ENCODE peak calls at places on chromosomes 2 and 18, in four cellular contexts. Z is body of pancreas, W is upper lobe of left lung, D is left colon. F is an unnamed sample.
A peak's percentile ranks its signal among the peaks of the same experiment; 100 is the strongest.

GRCh38 chr2:3585239-3586109 is 9.4 kb upstream of the COLEC11 start:
- ATAC-seq in W (peak; percentile 89), D (peak; percentile 58), Z (peak; percentile 75), F (peak; percentile 53)

GRCh38 chr2:15758779-15759343 is 167.2 kb downstream of the DDX1 start:
- ATAC-seq in Z (no peak), D (no peak), W (no peak), F (no peak)

GRCh38 chr2:28750316-28751101 is 1.1 kb upstream of the PPP1CB start:
- ATAC-seq in D (no peak), Z (peak; percentile 2), W (no peak), F (no peak)

GRCh38 chr2:138502253-138503086 is 900 bp downstream of the SPOPL start:
- ATAC-seq in Z (peak; percentile 22), W (peak; percentile 29), D (peak; percentile 33), F (peak; percentile 27)

GRCh38 chr2:178514664-178515063 is 34.4 kb downstream of the PLEKHA3 start:
- ATAC-seq in D (no peak), W (no peak), Z (no peak), F (no peak)

GRCh38 chr2:160241251-160242137 is 41.4 kb upstream of the ITGB6 start:
- ATAC-seq in D (peak; percentile 97), Z (peak; percentile 86), W (peak; percentile 90), F (peak; percentile 83)

GRCh38 chr18:51236225-51236624 is 38.7 kb upstream of the MEX3C start:
- ATAC-seq in W (no peak), Z (peak; percentile 33), D (no peak), F (peak; percentile 82)

GRCh38 chr2:60466161-60466702 is 87.2 kb downstream of the BCL11A start:
- ATAC-seq in D (no peak), W (no peak), Z (no peak), F (peak; percentile 95)

GRCh38 chr18:77133051-77133919 is 702 bp upstream of the MBP start:
- ATAC-seq in Z (peak; percentile 65), W (peak; percentile 7), D (peak; percentile 51), F (peak; percentile 14)

GRCh38 chr2:27799646-27800010 is 28.1 kb downstream of the MRPL33 start:
- ATAC-seq in W (peak; percentile 67), D (no peak), Z (no peak), F (no peak)

GRCh38 chr2:161131074-161131680 is 29.1 kb upstream of the TANK start:
- ATAC-seq in Z (no peak), W (no peak), D (peak; percentile 90), F (peak; percentile 88)

GRCh38 chr18:42365550-42365949 is 410.5 kb downstream of the PIK3C3 start:
- ATAC-seq in W (no peak), Z (no peak), D (no peak), F (no peak)